ENCODE peak calls at places on chromosomes 16 and 17, in eight cellular contexts. H is HL-60; J is stimulated activated CD8-positive, alpha-beta memory T cell treated with anti-CD3 and anti-CD28 coated beads, Interleukin-7, amount 100 ng/mL, for 24 hours; X is psoas muscle; A is H4; E is ovary; Q is AG20443; T is activated gamma-delta T cell treated with anti-CD3 and anti-CD28 coated beads, Interleukin-2, amount 50 U/mL, for 16 hours. N is an unnamed sample.

GRCh38 chr17:69447726-69448125 is 33.2 kb downstream of the MAP2K6 start:
- DNase-seq in T (no peak), J (no peak), E (peak; percentile 61), X (peak; percentile 59), A (no peak), Q (peak; percentile 32), H (no peak), N (no peak)

GRCh38 chr17:12808723-12809122 is 19.4 kb downstream of the ARHGAP44 start:
- DNase-seq in E (no peak), A (no peak), J (no peak), H (no peak), Q (no peak), X (no peak), T (no peak), N (no peak)

GRCh38 chr17:49624896-49625295 is 49.2 kb downstream of the NXPH3 start:
- DNase-seq in E (no peak), Q (peak; percentile 50), J (no peak), X (no peak), H (no peak), T (no peak), A (no peak), N (no peak)

GRCh38 chr16:4675864-4676786 is 17.2 kb upstream of the NUDT16L1 start:
- DNase-seq in J (no peak), E (no peak), X (no peak), Q (no peak), A (no peak), T (peak; percentile 41), H (peak; percentile 73), N (no peak)

GRCh38 chr17:65292430-65292829 is 155.3 kb downstream of the RGS9 start:
- DNase-seq in J (no peak), H (no peak), T (no peak), A (no peak), E (no peak), X (no peak), Q (no peak), N (no peak)

GRCh38 chr16:9062301-9062700 is 29.1 kb upstream of the HAPSTR1 start:
- DNase-seq in A (no peak), H (no peak), Q (no peak), E (no peak), T (no peak), X (no peak), J (no peak), N (peak; percentile 23)

GRCh38 chr17:37792787-37793186 is 47.9 kb upstream of the HNF1B start:
- DNase-seq in H (no peak), Q (peak; percentile 44), T (no peak), J (no peak), A (no peak), X (no peak), E (no peak), N (no peak)

GRCh38 chr16:26521626-26522025 is 545.1 kb upstream of the C16orf82 start:
- DNase-seq in H (no peak), X (no peak), T (no peak), A (no peak), J (no peak), Q (no peak), E (no peak), N (no peak)

GRCh38 chr16:67847064-67847861 is at the start of gene CENPT:
- DNase-seq in T (no peak), H (peak; percentile 9), A (peak; percentile 42), Q (peak; percentile 83), E (no peak), X (no peak), J (no peak), N (peak; percentile 72)

GRCh38 chr16:54203851-54204505 is 82.6 kb downstream of the IRX3 start:
- DNase-seq in X (no peak), E (no peak), H (no peak), T (no peak), A (no peak), J (no peak), Q (no peak), N (no peak)

GRCh38 chr16:2004795-2005517 is 4.7 kb downstream of the ZNF598 start:
- DNase-seq in T (no peak), H (no peak), A (no peak), E (peak; percentile 46), Q (no peak), X (peak; percentile 61), J (no peak), N (no peak)

GRCh38 chr17:17125136-17126084 is 80.7 kb downstream of the PLD6 start:
- DNase-seq in H (no peak), A (no peak), Q (no peak), J (no peak), T (no peak), X (peak; percentile 32), E (no peak), N (peak; percentile 83)

GRCh38 chr17:67637901-67638641 is 79.7 kb upstream of the NOL11 start:
- DNase-seq in Q (no peak), E (peak; percentile 54), A (no peak), T (no peak), H (no peak), J (no peak), X (no peak), N (no peak)

GRCh38 chr16:79716645-79717323 is 116.2 kb upstream of the MAF start:
- DNase-seq in X (no peak), H (no peak), E (no peak), A (no peak), Q (no peak), T (no peak), J (no peak), N (no peak)

GRCh38 chr16:12208341-12209035 is 232.0 kb downstream of the SNX29 start:
- DNase-seq in E (no peak), X (no peak), A (no peak), H (no peak), T (no peak), J (no peak), Q (peak; percentile 39), N (no peak)

GRCh38 chr16:54538241-54538640 is 251.7 kb upstream of the IRX3 start:
- DNase-seq in J (no peak), A (no peak), E (no peak), T (no peak), H (no peak), Q (peak; percentile 50), X (no peak), N (peak; percentile 51)

GRCh38 chr16:76376988-76377387 is 99.8 kb downstream of the CNTNAP4 start:
- DNase-seq in X (no peak), E (no peak), H (no peak), T (no peak), A (no peak), J (no peak), Q (no peak), N (no peak)

GRCh38 chr17:50079334-50080095 is 15.6 kb upstream of the PDK2 start:
- DNase-seq in J (no peak), T (no peak), X (peak; percentile 77), Q (no peak), A (peak; percentile 78), H (peak; percentile 82), E (no peak), N (peak; percentile 67)

GRCh38 chr16:10950393-10950792 is 6.0 kb downstream of the CLEC16A start:
- DNase-seq in T (no peak), Q (no peak), J (no peak), H (no peak), X (no peak), E (no peak), A (no peak), N (no peak)

GRCh38 chr16:64543401-64543800 is 578.5 kb downstream of the CDH11 start:
- DNase-seq in X (no peak), E (no peak), T (no peak), A (no peak), J (no peak), Q (peak; percentile 9), H (no peak), N (no peak)

GRCh38 chr17:8740486-8740885 is 4.2 kb downstream of the CCDC42 start:
- DNase-seq in A (no peak), H (no peak), T (peak; percentile 45), E (no peak), J (peak; percentile 22), X (no peak), Q (no peak), N (peak; percentile 5)

GRCh38 chr17:45234641-45235040 is 13.0 kb downstream of the FMNL1 start:
- DNase-seq in T (no peak), A (no peak), X (no peak), E (no peak), Q (no peak), H (peak; percentile 36), J (no peak), N (peak; percentile 77)

GRCh38 chr17:48373882-48374281 is 56.1 kb downstream of the SKAP1 start:
- DNase-seq in H (no peak), T (no peak), J (no peak), X (no peak), E (no peak), A (no peak), Q (no peak), N (no peak)

GRCh38 chr17:75785016-75785769 is 587 bp downstream of the UNK start:
- DNase-seq in X (peak; percentile 97), J (peak; percentile 79), H (peak; percentile 92), Q (peak; percentile 96), T (peak; percentile 85), A (peak; percentile 92), E (peak; percentile 96), N (peak; percentile 97)

GRCh38 chr16:26158142-26158759 is 466.5 kb downstream of the HS3ST4 start:
- DNase-seq in J (no peak), A (no peak), H (no peak), T (no peak), Q (no peak), E (no peak), X (no peak), N (no peak)

GRCh38 chr16:11848842-11849241 is 2.5 kb downstream of the RSL1D1 start:
- DNase-seq in E (no peak), A (no peak), H (no peak), X (no peak), J (no peak), T (no peak), Q (no peak), N (no peak)

GRCh38 chr17:38507921-38508569 is 79.8 kb downstream of the ARHGAP23 start:
- DNase-seq in X (no peak), T (no peak), H (no peak), E (no peak), Q (no peak), J (no peak), A (no peak), N (no peak)

GRCh38 chr17:73211745-73212144 is 18.9 kb downstream of the COG1 start:
- DNase-seq in A (no peak), H (no peak), X (no peak), T (peak; percentile 51), E (no peak), J (no peak), Q (no peak), N (no peak)

GRCh38 chr16:64950262-64950661 is 171.6 kb downstream of the CDH11 start:
- DNase-seq in J (no peak), H (no peak), Q (no peak), E (no peak), X (no peak), A (no peak), T (no peak), N (no peak)

GRCh38 chr17:80005360-80006338 is 30.0 kb downstream of the TBC1D16 start:
- DNase-seq in H (peak; percentile 40), Q (peak; percentile 90), E (no peak), X (peak; percentile 66), A (no peak), T (peak; percentile 44), J (no peak), N (peak; percentile 70)

GRCh38 chr16:82031116-82032084 is 3.7 kb upstream of the HSD17B2 start:
- DNase-seq in Q (peak; percentile 75), H (peak; percentile 32), T (no peak), E (no peak), A (peak; percentile 63), J (no peak), X (no peak), N (peak; percentile 58)